ENCODE peak calls at places on chromosomes 5 and 9, in four cellular contexts. M, I, U and C are unnamed samples.

GRCh38 chr9:116656977-116657376 is 30.1 kb upstream of the TRIM32 start:
- DNase-seq in M (no peak), I (no peak), U (no peak), C (no peak)

GRCh38 chr5:143376911-143377838 is 26.3 kb downstream of the NR3C1 start:
- DNase-seq in M (no peak), I (no peak), U (no peak), C (no peak)

GRCh38 chr5:180021900-180022299 is 49.7 kb downstream of the RNF130 start:
- DNase-seq in M (no peak), I (no peak), U (no peak), C (no peak)

GRCh38 chr5:106843812-106844416 is 826.8 kb downstream of the EFNA5 start:
- DNase-seq in M (no peak), I (no peak), U (no peak), C (no peak)

GRCh38 chr5:6743161-6743560 is 29.9 kb downstream of the TENT4A start:
- DNase-seq in M (no peak), I (peak), U (no peak), C (no peak)

GRCh38 chr5:139388198-139388821 is 1.4 kb downstream of the MZB1 start:
- DNase-seq in M (no peak), I (no peak), U (no peak), C (peak)

GRCh38 chr5:53418409-53418808 is 62.0 kb upstream of the FST start:
- DNase-seq in M (no peak), I (no peak), U (no peak), C (no peak)

GRCh38 chr5:22372376-22372775 is 480.8 kb downstream of the CDH12 start:
- DNase-seq in M (no peak), I (no peak), U (no peak), C (no peak)

GRCh38 chr9:89463986-89464901 is 33.7 kb downstream of the SEMA4D start:
- DNase-seq in M (no peak), I (no peak), U (no peak), C (peak)

GRCh38 chr9:88437210-88438146 is 49.2 kb downstream of the SPIN1 start:
- DNase-seq in M (no peak), I (no peak), U (no peak), C (no peak)

GRCh38 chr9:129197978-129198736 is 20.1 kb upstream of the IER5L start:
- DNase-seq in M (no peak), I (no peak), U (no peak), C (no peak)

GRCh38 chr5:180400416-180400815 is 47.3 kb upstream of the GFPT2 start:
- DNase-seq in M (no peak), I (no peak), U (no peak), C (no peak)

GRCh38 chr5:59125961-59126360 is 543.1 kb downstream of the RAB3C start:
- DNase-seq in M (no peak), I (no peak), U (no peak), C (no peak)

GRCh38 chr9:92728831-92729734 is 35.5 kb downstream of the BICD2 start:
- DNase-seq in M (no peak), I (peak), U (no peak), C (peak)

GRCh38 chr5:134493461-134494055 is 31.9 kb upstream of the JADE2 start:
- DNase-seq in M (no peak), I (no peak), U (no peak), C (peak)

GRCh38 chr5:153079396-153079795 is 411.1 kb upstream of the GRIA1 start:
- DNase-seq in M (no peak), I (no peak), U (no peak), C (no peak)

GRCh38 chr9:133456409-133456808 is 3.4 kb upstream of the CACFD1 start:
- DNase-seq in M (no peak), I (no peak), U (no peak), C (no peak)

GRCh38 chr5:135214897-135215616 is 181.0 kb upstream of the PITX1 start:
- DNase-seq in M (no peak), I (no peak), U (no peak), C (peak)

GRCh38 chr9:114559830-114560520 is 27.6 kb upstream of the ATP6V1G1 start:
- DNase-seq in M (no peak), I (no peak), U (no peak), C (no peak)